ENCODE peak calls at places on chromosomes 5 and 9, in eight cellular contexts. W is sigmoid colon, K is H1, T is SK-N-SH, I is HepG2, M is stomach, J is transverse colon, A is K562. Y is an unnamed sample.

GRCh38 chr5:168262042-168262743 is 29.3 kb upstream of the WWC1 start:
- DNase-seq in J (peak; percentile 39), M (no peak), A (no peak), W (no peak), K (no peak), I (no peak), T (no peak), Y (no peak)

GRCh38 chr5:90408571-90409317 is 812 bp downstream of the CETN3 start:
- DNase-seq in T (peak; percentile 21), J (no peak), W (no peak), I (peak; percentile 0), M (no peak), K (no peak), A (peak; percentile 39), Y (no peak)

GRCh38 chr9:127305450-127306226 is 41.1 kb downstream of the GARNL3 start:
- DNase-seq in A (no peak), J (no peak), K (peak; percentile 10), M (no peak), W (no peak), I (no peak), T (no peak), Y (no peak)

GRCh38 chr9:35114113-35114847 is 1.4 kb downstream of the ATOSB start:
- DNase-seq in M (peak; percentile 64), A (peak; percentile 55), K (peak; percentile 76), J (peak; percentile 88), W (peak; percentile 93), T (peak; percentile 62), I (peak; percentile 31), Y (peak; percentile 93)

GRCh38 chr9:115182264-115182663 is 64.3 kb upstream of the TNC start:
- DNase-seq in W (no peak), M (no peak), K (no peak), A (no peak), I (no peak), J (no peak), T (no peak), Y (no peak)

GRCh38 chr5:34530637-34531036 is 125.5 kb upstream of the RAI14 start:
- DNase-seq in I (no peak), J (no peak), T (no peak), W (no peak), K (no peak), A (no peak), M (no peak), Y (no peak)

GRCh38 chr5:38636626-38637025 is 80.2 kb upstream of the LIFR start:
- DNase-seq in T (no peak), K (no peak), M (peak; percentile 83), I (no peak), J (no peak), W (no peak), A (no peak), Y (no peak)

GRCh38 chr9:100098241-100098886 is 436 bp downstream of the ERP44 start:
- DNase-seq in K (no peak), I (peak; percentile 83), W (peak; percentile 69), A (peak; percentile 43), M (peak; percentile 83), J (peak; percentile 79), T (peak; percentile 54), Y (no peak)

GRCh38 chr9:91180240-91180929 is 181.3 kb downstream of the AUH start:
- DNase-seq in K (no peak), W (no peak), M (peak; percentile 21), A (no peak), T (no peak), J (no peak), I (no peak), Y (peak; percentile 71)

DNA sequence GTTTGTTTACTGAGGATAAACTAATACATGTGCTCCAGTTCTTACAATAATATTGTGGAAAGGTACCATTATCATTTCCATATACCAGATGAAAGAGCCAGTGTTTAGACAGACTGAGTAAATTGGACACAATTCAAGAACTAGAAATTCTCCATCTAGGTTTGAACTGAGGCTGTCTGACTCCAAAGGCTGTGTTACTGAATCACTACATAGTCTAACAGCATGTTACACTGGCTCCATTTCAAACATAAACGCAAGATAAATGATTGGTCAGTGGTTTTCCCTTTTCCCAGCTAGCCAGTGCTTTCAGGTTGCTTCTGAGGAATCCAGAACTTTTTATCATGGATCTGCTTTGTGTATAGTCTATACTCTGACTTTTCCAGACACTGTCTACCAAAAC is 8.1 kb downstream of the SPDL1 start:
- DNase-seq in T (no peak), I (no peak), W (no peak), K (no peak), M (no peak), A (no peak), J (no peak), Y (no peak)
- TF ChIP-seq CTCF in T (no peak), I (no peak), W (no peak), K (no peak), M (no peak), A (no peak), J (no peak), Y (no peak)

GRCh38 chr9:3898371-3899218 is 372.8 kb upstream of the RFX3 start:
- DNase-seq in M (peak; percentile 26), T (no peak), W (no peak), I (no peak), K (no peak), A (no peak), J (peak; percentile 23), Y (no peak)
- TF ChIP-seq POLR2AphosphoS5 in M (no peak), T (no peak), W (no peak), I (no peak), K (no peak), A (no peak), J (no peak), Y (no peak)

DNA sequence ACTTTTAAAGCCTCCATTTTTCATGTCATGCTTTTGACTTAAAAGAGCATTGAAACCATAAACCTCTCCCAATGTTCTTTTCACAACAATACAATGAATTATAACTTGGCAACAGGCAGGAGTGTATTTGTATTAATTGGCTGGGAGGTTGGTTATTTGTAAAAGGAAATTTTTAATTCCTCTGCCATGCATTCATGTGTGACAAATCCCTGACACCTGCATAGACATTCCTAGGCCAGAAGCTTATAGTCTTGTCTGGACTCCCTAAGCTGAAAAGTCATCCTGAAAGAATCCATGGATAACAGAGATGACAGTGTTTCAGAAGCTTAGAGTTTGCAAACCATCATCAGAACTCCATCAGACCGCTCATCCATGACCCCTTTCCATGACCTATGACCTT is 76.3 kb upstream of the PTGER4 start:
- DNase-seq in J (no peak), M (no peak), I (no peak), K (no peak), T (no peak), A (no peak), W (no peak), Y (no peak)
- TF ChIP-seq EP300 in J (no peak), M (no peak), I (no peak), K (no peak), T (no peak), A (no peak), W (no peak), Y (no peak)

DNA sequence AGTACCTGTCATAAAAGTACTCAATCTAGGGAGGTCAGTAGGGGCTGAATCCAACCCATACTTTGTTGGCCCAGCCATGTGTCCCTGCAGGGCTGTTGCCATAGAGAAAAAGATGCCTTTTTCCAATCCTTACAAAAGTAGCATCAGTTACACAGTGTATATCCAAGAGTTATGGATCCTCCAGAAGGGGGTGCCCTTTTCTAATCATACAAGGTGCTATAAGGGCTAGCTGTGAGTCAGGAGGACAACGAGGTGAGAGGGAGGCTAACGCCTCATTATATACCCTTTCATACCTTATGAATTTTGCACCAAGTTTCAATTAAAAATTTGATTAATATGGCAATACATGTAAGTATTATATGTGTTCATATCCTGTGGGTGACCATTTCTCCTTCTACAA is 4.8 kb downstream of the KIAA0825 start:
- DNase-seq in T (peak; percentile 12), W (no peak), A (no peak), I (peak; percentile 45), M (no peak), J (no peak), K (no peak), Y (no peak)
- TF ChIP-seq CTCF in T (peak; percentile 39), W (no peak), A (peak; percentile 39), I (peak; percentile 46), M (no peak), J (no peak), K (peak; percentile 59), Y (no peak)

Y was measured in suprapubic skin.